ENCODE peak calls at places on chromosomes 11 and 22, in seven cellular contexts. One of them, this sample, is unnamed.

GRCh38 chr11:65925397-65925796 is 6.2 kb downstream of the DRAP1 start:
- DNase-seq in stimulated activated CD4-positive, alpha-beta T cell treated with anti-CD3 and anti-CD28 coated beads, Interleukin-4, amount 100 ng/mL, for 4 hours: no peak
- DNase-seq in EL: no peak
- DNase-seq in lung microvascular endothelial cell: no peak
- DNase-seq in foreskin fibroblast: no peak
- DNase-seq in neural crest cell: no peak
- DNase-seq in activated effector memory CD4-positive, alpha-beta T cell treated with anti-CD3 and anti-CD28 coated beads, Interleukin-2, amount 50 U/mL, for 16 hours: no peak
- DNase-seq in this sample: no peak

GRCh38 chr11:114162719-114163123 is 103.2 kb downstream of the ZBTB16 start:
- DNase-seq in stimulated activated CD4-positive, alpha-beta T cell treated with anti-CD3 and anti-CD28 coated beads, Interleukin-4, amount 100 ng/mL, for 4 hours: no peak
- DNase-seq in EL: peak
- DNase-seq in lung microvascular endothelial cell: peak
- DNase-seq in foreskin fibroblast: peak
- DNase-seq in neural crest cell: no peak
- DNase-seq in activated effector memory CD4-positive, alpha-beta T cell treated with anti-CD3 and anti-CD28 coated beads, Interleukin-2, amount 50 U/mL, for 16 hours: no peak
- DNase-seq in this sample: peak

GRCh38 chr22:30830907-30831306 is 136.2 kb downstream of the OSBP2 start:
- DNase-seq in stimulated activated CD4-positive, alpha-beta T cell treated with anti-CD3 and anti-CD28 coated beads, Interleukin-4, amount 100 ng/mL, for 4 hours: no peak
- DNase-seq in EL: peak
- DNase-seq in lung microvascular endothelial cell: peak
- DNase-seq in foreskin fibroblast: peak
- DNase-seq in neural crest cell: no peak
- DNase-seq in activated effector memory CD4-positive, alpha-beta T cell treated with anti-CD3 and anti-CD28 coated beads, Interleukin-2, amount 50 U/mL, for 16 hours: peak
- DNase-seq in this sample: no peak

GRCh38 chr11:88552377-88553029 is 215.0 kb upstream of the CTSC start:
- DNase-seq in stimulated activated CD4-positive, alpha-beta T cell treated with anti-CD3 and anti-CD28 coated beads, Interleukin-4, amount 100 ng/mL, for 4 hours: peak
- DNase-seq in EL: peak
- DNase-seq in lung microvascular endothelial cell: peak
- DNase-seq in foreskin fibroblast: peak
- DNase-seq in neural crest cell: peak
- DNase-seq in activated effector memory CD4-positive, alpha-beta T cell treated with anti-CD3 and anti-CD28 coated beads, Interleukin-2, amount 50 U/mL, for 16 hours: peak
- DNase-seq in this sample: no peak

GRCh38 chr22:43289976-43290663 is 53.1 kb downstream of the SCUBE1 start:
- DNase-seq in stimulated activated CD4-positive, alpha-beta T cell treated with anti-CD3 and anti-CD28 coated beads, Interleukin-4, amount 100 ng/mL, for 4 hours: no peak
- DNase-seq in EL: peak
- DNase-seq in lung microvascular endothelial cell: no peak
- DNase-seq in foreskin fibroblast: peak
- DNase-seq in neural crest cell: no peak
- DNase-seq in activated effector memory CD4-positive, alpha-beta T cell treated with anti-CD3 and anti-CD28 coated beads, Interleukin-2, amount 50 U/mL, for 16 hours: no peak
- DNase-seq in this sample: no peak

GRCh38 chr11:201936-202335 is 5.3 kb downstream of the BET1L start:
- DNase-seq in stimulated activated CD4-positive, alpha-beta T cell treated with anti-CD3 and anti-CD28 coated beads, Interleukin-4, amount 100 ng/mL, for 4 hours: no peak
- DNase-seq in EL: no peak
- DNase-seq in lung microvascular endothelial cell: no peak
- DNase-seq in foreskin fibroblast: no peak
- DNase-seq in neural crest cell: no peak
- DNase-seq in activated effector memory CD4-positive, alpha-beta T cell treated with anti-CD3 and anti-CD28 coated beads, Interleukin-2, amount 50 U/mL, for 16 hours: no peak
- DNase-seq in this sample: no peak

GRCh38 chr11:13061294-13061990 is 52.3 kb downstream of the RASSF10 start:
- DNase-seq in stimulated activated CD4-positive, alpha-beta T cell treated with anti-CD3 and anti-CD28 coated beads, Interleukin-4, amount 100 ng/mL, for 4 hours: no peak
- DNase-seq in EL: peak
- DNase-seq in lung microvascular endothelial cell: no peak
- DNase-seq in foreskin fibroblast: no peak
- DNase-seq in neural crest cell: no peak
- DNase-seq in activated effector memory CD4-positive, alpha-beta T cell treated with anti-CD3 and anti-CD28 coated beads, Interleukin-2, amount 50 U/mL, for 16 hours: no peak
- DNase-seq in this sample: no peak

GRCh38 chr11:10925149-10925926 is 67.5 kb upstream of the ZBED5 start:
- DNase-seq in stimulated activated CD4-positive, alpha-beta T cell treated with anti-CD3 and anti-CD28 coated beads, Interleukin-4, amount 100 ng/mL, for 4 hours: no peak
- DNase-seq in EL: peak
- DNase-seq in lung microvascular endothelial cell: no peak
- DNase-seq in foreskin fibroblast: no peak
- DNase-seq in neural crest cell: no peak
- DNase-seq in activated effector memory CD4-positive, alpha-beta T cell treated with anti-CD3 and anti-CD28 coated beads, Interleukin-2, amount 50 U/mL, for 16 hours: no peak
- DNase-seq in this sample: no peak

GRCh38 chr11:109362059-109362458 is 59.9 kb upstream of the C11orf87 start:
- DNase-seq in stimulated activated CD4-positive, alpha-beta T cell treated with anti-CD3 and anti-CD28 coated beads, Interleukin-4, amount 100 ng/mL, for 4 hours: no peak
- DNase-seq in EL: peak
- DNase-seq in lung microvascular endothelial cell: no peak
- DNase-seq in foreskin fibroblast: peak
- DNase-seq in neural crest cell: no peak
- DNase-seq in activated effector memory CD4-positive, alpha-beta T cell treated with anti-CD3 and anti-CD28 coated beads, Interleukin-2, amount 50 U/mL, for 16 hours: no peak
- DNase-seq in this sample: no peak

GRCh38 chr11:9347100-9347499 is 32.7 kb upstream of the TMEM41B start:
- DNase-seq in stimulated activated CD4-positive, alpha-beta T cell treated with anti-CD3 and anti-CD28 coated beads, Interleukin-4, amount 100 ng/mL, for 4 hours: no peak
- DNase-seq in EL: no peak
- DNase-seq in lung microvascular endothelial cell: no peak
- DNase-seq in foreskin fibroblast: no peak
- DNase-seq in neural crest cell: no peak
- DNase-seq in activated effector memory CD4-positive, alpha-beta T cell treated with anti-CD3 and anti-CD28 coated beads, Interleukin-2, amount 50 U/mL, for 16 hours: no peak
- DNase-seq in this sample: no peak

GRCh38 chr11:62925745-62926668 is 4.8 kb upstream of the CHRM1 start:
- DNase-seq in stimulated activated CD4-positive, alpha-beta T cell treated with anti-CD3 and anti-CD28 coated beads, Interleukin-4, amount 100 ng/mL, for 4 hours: no peak
- DNase-seq in EL: no peak
- DNase-seq in lung microvascular endothelial cell: no peak
- DNase-seq in foreskin fibroblast: peak
- DNase-seq in neural crest cell: no peak
- DNase-seq in activated effector memory CD4-positive, alpha-beta T cell treated with anti-CD3 and anti-CD28 coated beads, Interleukin-2, amount 50 U/mL, for 16 hours: no peak
- DNase-seq in this sample: no peak

GRCh38 chr11:118434123-118434552 is 2.2 kb upstream of the KMT2A start:
- DNase-seq in stimulated activated CD4-positive, alpha-beta T cell treated with anti-CD3 and anti-CD28 coated beads, Interleukin-4, amount 100 ng/mL, for 4 hours: no peak
- DNase-seq in EL: no peak
- DNase-seq in lung microvascular endothelial cell: peak
- DNase-seq in foreskin fibroblast: peak
- DNase-seq in neural crest cell: no peak
- DNase-seq in activated effector memory CD4-positive, alpha-beta T cell treated with anti-CD3 and anti-CD28 coated beads, Interleukin-2, amount 50 U/mL, for 16 hours: no peak
- DNase-seq in this sample: no peak

GRCh38 chr11:121482231-121483129 is 29.7 kb upstream of the SORL1-AS1 start:
- DNase-seq in stimulated activated CD4-positive, alpha-beta T cell treated with anti-CD3 and anti-CD28 coated beads, Interleukin-4, amount 100 ng/mL, for 4 hours: no peak
- DNase-seq in EL: no peak
- DNase-seq in lung microvascular endothelial cell: peak
- DNase-seq in foreskin fibroblast: no peak
- DNase-seq in neural crest cell: no peak
- DNase-seq in activated effector memory CD4-positive, alpha-beta T cell treated with anti-CD3 and anti-CD28 coated beads, Interleukin-2, amount 50 U/mL, for 16 hours: peak
- DNase-seq in this sample: no peak

GRCh38 chr22:40187389-40187788 is 9.7 kb downstream of the TNRC6B start:
- DNase-seq in stimulated activated CD4-positive, alpha-beta T cell treated with anti-CD3 and anti-CD28 coated beads, Interleukin-4, amount 100 ng/mL, for 4 hours: no peak
- DNase-seq in EL: no peak
- DNase-seq in lung microvascular endothelial cell: no peak
- DNase-seq in foreskin fibroblast: no peak
- DNase-seq in neural crest cell: no peak
- DNase-seq in activated effector memory CD4-positive, alpha-beta T cell treated with anti-CD3 and anti-CD28 coated beads, Interleukin-2, amount 50 U/mL, for 16 hours: no peak
- DNase-seq in this sample: no peak

GRCh38 chr22:49964493-49965290 is 4.1 kb downstream of the PIM3 start:
- DNase-seq in stimulated activated CD4-positive, alpha-beta T cell treated with anti-CD3 and anti-CD28 coated beads, Interleukin-4, amount 100 ng/mL, for 4 hours: peak
- DNase-seq in EL: no peak
- DNase-seq in lung microvascular endothelial cell: no peak
- DNase-seq in foreskin fibroblast: no peak
- DNase-seq in neural crest cell: no peak
- DNase-seq in activated effector memory CD4-positive, alpha-beta T cell treated with anti-CD3 and anti-CD28 coated beads, Interleukin-2, amount 50 U/mL, for 16 hours: peak
- DNase-seq in this sample: no peak

GRCh38 chr11:3803726-3804510 is 4.4 kb upstream of the PGAP2 start:
- DNase-seq in stimulated activated CD4-positive, alpha-beta T cell treated with anti-CD3 and anti-CD28 coated beads, Interleukin-4, amount 100 ng/mL, for 4 hours: no peak
- DNase-seq in EL: peak
- DNase-seq in lung microvascular endothelial cell: no peak
- DNase-seq in foreskin fibroblast: peak
- DNase-seq in neural crest cell: no peak
- DNase-seq in activated effector memory CD4-positive, alpha-beta T cell treated with anti-CD3 and anti-CD28 coated beads, Interleukin-2, amount 50 U/mL, for 16 hours: no peak
- DNase-seq in this sample: no peak

GRCh38 chr11:33413296-33413695 is 156.1 kb downstream of the HIPK3 start:
- DNase-seq in stimulated activated CD4-positive, alpha-beta T cell treated with anti-CD3 and anti-CD28 coated beads, Interleukin-4, amount 100 ng/mL, for 4 hours: no peak
- DNase-seq in EL: no peak
- DNase-seq in lung microvascular endothelial cell: no peak
- DNase-seq in foreskin fibroblast: peak
- DNase-seq in neural crest cell: no peak
- DNase-seq in activated effector memory CD4-positive, alpha-beta T cell treated with anti-CD3 and anti-CD28 coated beads, Interleukin-2, amount 50 U/mL, for 16 hours: no peak
- DNase-seq in this sample: no peak

GRCh38 chr22:45317551-45318167 is 7.9 kb downstream of the FAM118A start:
- DNase-seq in stimulated activated CD4-positive, alpha-beta T cell treated with anti-CD3 and anti-CD28 coated beads, Interleukin-4, amount 100 ng/mL, for 4 hours: no peak
- DNase-seq in EL: peak
- DNase-seq in lung microvascular endothelial cell: peak
- DNase-seq in foreskin fibroblast: peak
- DNase-seq in neural crest cell: no peak
- DNase-seq in activated effector memory CD4-positive, alpha-beta T cell treated with anti-CD3 and anti-CD28 coated beads, Interleukin-2, amount 50 U/mL, for 16 hours: no peak
- DNase-seq in this sample: no peak

GRCh38 chr22:46355369-46355995 is 20.0 kb downstream of the TRMU start:
- DNase-seq in stimulated activated CD4-positive, alpha-beta T cell treated with anti-CD3 and anti-CD28 coated beads, Interleukin-4, amount 100 ng/mL, for 4 hours: peak
- DNase-seq in EL: peak
- DNase-seq in lung microvascular endothelial cell: peak
- DNase-seq in foreskin fibroblast: peak
- DNase-seq in neural crest cell: peak
- DNase-seq in activated effector memory CD4-positive, alpha-beta T cell treated with anti-CD3 and anti-CD28 coated beads, Interleukin-2, amount 50 U/mL, for 16 hours: peak
- DNase-seq in this sample: peak

GRCh38 chr22:42651134-42651533 is 1.9 kb upstream of the CYB5R3 start:
- DNase-seq in stimulated activated CD4-positive, alpha-beta T cell treated with anti-CD3 and anti-CD28 coated beads, Interleukin-4, amount 100 ng/mL, for 4 hours: no peak
- DNase-seq in EL: peak
- DNase-seq in lung microvascular endothelial cell: no peak
- DNase-seq in foreskin fibroblast: peak
- DNase-seq in neural crest cell: no peak
- DNase-seq in activated effector memory CD4-positive, alpha-beta T cell treated with anti-CD3 and anti-CD28 coated beads, Interleukin-2, amount 50 U/mL, for 16 hours: no peak
- DNase-seq in this sample: no peak

This sample was measured in hypothalamus.